ENCODE peak calls at places on chromosomes 2 and 18, in four cellular contexts. U is adrenal gland, O is psoas muscle, E is body of pancreas. K is an unnamed sample.

GRCh38 chr2:46535360-46535759 is 56.0 kb downstream of the TMEM247 start:
- DNase-seq in U (no peak), E (no peak), O (no peak), K (no peak)

GRCh38 chr18:68791801-68792200 is 6.1 kb upstream of the CCDC102B start:
- DNase-seq in E (no peak), O (no peak), U (no peak), K (no peak)

GRCh38 chr18:74531043-74531442 is 3.3 kb upstream of the CNDP1 start:
- DNase-seq in U (no peak), E (no peak), O (no peak), K (no peak)

GRCh38 chr2:205688417-205689200 is 6.3 kb downstream of the NRP2 start:
- DNase-seq in E (no peak), U (peak), O (no peak), K (no peak)

GRCh38 chr2:240790370-240791210 is 29.4 kb downstream of the KIF1A start:
- DNase-seq in E (no peak), U (no peak), O (peak), K (no peak)

GRCh38 chr2:124261456-124261855 is 236.4 kb downstream of the CNTNAP5 start:
- DNase-seq in E (no peak), O (no peak), U (no peak), K (no peak)

GRCh38 chr2:189899101-189899500 is 114.9 kb downstream of the PMS1 start:
- DNase-seq in U (no peak), O (no peak), E (no peak), K (no peak)

GRCh38 chr2:209472386-209472832 is 48.6 kb downstream of the MAP2 start:
- DNase-seq in E (no peak), U (no peak), O (no peak), K (peak)

GRCh38 chr2:101519173-101519492 is 44.2 kb upstream of the RFX8 start:
- DNase-seq in O (no peak), E (no peak), U (no peak), K (no peak)

GRCh38 chr2:236047886-236048540 is 120.2 kb downstream of the GBX2 start:
- DNase-seq in U (no peak), E (no peak), O (no peak), K (no peak)

GRCh38 chr2:172964511-172964910 is 111.1 kb upstream of the MAP3K20 start:
- DNase-seq in U (no peak), O (no peak), E (no peak), K (peak)

GRCh38 chr2:135667045-135667444 is 74.6 kb upstream of the UBXN4 start:
- DNase-seq in O (no peak), E (no peak), U (no peak), K (peak)

GRCh38 chr2:120566331-120567035 is 169.2 kb upstream of the GLI2 start:
- DNase-seq in U (peak), E (peak), O (peak), K (no peak)

GRCh38 chr18:39958876-39959275 is 1996.2 kb upstream of the PIK3C3 start:
- DNase-seq in U (no peak), E (no peak), O (no peak), K (no peak)

GRCh38 chr2:199747427-199747826 is 103.6 kb downstream of the FTCDNL1 start:
- DNase-seq in U (no peak), O (no peak), E (no peak), K (peak)

GRCh38 chr2:176283268-176283667 is 14.0 kb downstream of the MTX2 start:
- DNase-seq in E (no peak), O (no peak), U (no peak), K (peak)

GRCh38 chr2:176280156-176280555 is 10.9 kb downstream of the MTX2 start:
- DNase-seq in E (no peak), O (no peak), U (no peak), K (no peak)

GRCh38 chr2:176281267-176281666 is 12.0 kb downstream of the MTX2 start:
- DNase-seq in O (no peak), E (no peak), U (no peak), K (no peak)

GRCh38 chr2:176283669-176284068 is 14.4 kb downstream of the MTX2 start:
- DNase-seq in U (no peak), E (no peak), O (no peak), K (no peak)

DNA sequence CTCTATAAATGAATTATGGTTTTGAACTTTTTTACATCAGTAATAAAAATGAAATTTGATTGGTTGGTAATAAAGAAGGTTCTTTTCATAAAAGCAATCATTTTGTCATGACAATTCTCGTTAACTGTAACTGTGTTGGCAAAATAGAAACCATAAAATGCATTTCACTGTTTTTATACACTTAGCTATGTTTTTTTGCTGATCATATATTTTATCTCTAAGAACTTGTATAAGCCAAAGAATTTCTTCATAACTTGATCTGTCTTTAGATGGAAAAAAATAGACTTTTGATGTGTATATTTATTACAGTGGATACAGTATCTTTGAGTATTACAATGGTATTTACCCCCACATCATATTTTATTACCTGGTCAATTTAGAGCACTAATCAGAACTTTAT is 9.7 kb downstream of the MTX2 start:
- DNase-seq in E (no peak), U (no peak), O (no peak), K (no peak)
- H3K4me3 ChIP-seq in E (no peak), U (no peak), O (no peak), K (no peak)

DNA sequence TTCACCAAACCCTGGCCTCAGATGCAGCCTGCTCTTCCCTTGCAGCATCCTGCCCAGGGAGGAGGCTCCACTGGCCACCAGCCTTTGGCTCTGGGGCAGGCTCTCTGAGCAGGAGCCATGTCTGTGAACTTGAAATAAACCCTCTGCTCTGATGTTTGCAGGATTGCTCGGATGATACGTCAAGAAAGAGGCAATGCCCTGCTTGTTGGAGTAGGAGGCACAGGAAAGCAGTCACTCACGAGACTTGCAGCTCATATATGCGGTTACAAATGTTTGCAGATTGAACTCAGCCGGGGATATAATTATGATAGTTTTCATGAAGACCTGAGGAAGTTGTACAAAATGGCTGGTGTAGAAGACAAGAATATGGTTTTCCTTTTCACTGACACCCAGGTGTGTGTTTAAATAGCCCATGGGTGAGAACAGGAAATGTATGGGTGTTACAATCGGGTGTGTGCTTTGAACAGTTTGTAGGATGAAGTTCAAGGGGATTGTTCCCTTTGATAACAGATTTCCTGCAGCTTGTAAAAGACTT is 177.9 kb downstream of the DNAH6 start:
- DNase-seq in O (no peak), U (no peak), E (no peak), K (no peak)
- H3K27ac ChIP-seq in O (no peak), U (no peak), E (no peak), K (no peak)

DNA sequence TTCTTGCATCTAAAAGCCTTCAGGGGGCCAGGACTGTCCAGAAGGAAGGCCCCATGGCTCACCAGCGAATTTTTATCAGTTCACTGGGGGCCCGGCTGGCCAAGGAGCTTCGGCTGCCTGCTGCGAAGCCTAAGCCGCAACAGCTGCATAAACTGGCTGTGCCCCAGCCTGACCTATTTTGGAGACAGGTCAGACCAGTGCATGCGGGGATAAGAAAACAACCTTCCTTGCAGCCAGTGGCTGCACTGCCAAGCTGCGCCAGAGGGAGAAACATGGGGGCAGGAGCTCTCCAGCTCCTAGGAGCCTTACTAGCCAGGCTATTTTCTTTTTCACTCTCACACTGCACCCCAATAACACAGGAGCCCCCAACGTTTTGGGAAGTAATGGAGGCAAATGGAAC is 15.2 kb downstream of the PAX3 start:
- DNase-seq in U (no peak), O (peak), E (no peak), K (no peak)
- H3K4me3 ChIP-seq in U (no peak), O (peak), E (no peak), K (no peak)

GRCh38 chr2:198136142-198136541 is 331.7 kb downstream of the PLCL1 start:
- DNase-seq in O (no peak), E (no peak), U (no peak), K (no peak)

GRCh38 chr2:198129609-198130008 is 325.2 kb downstream of the PLCL1 start:
- DNase-seq in E (no peak), U (no peak), O (no peak), K (no peak)

GRCh38 chr2:198137733-198138132 is 333.3 kb downstream of the PLCL1 start:
- DNase-seq in U (no peak), O (no peak), E (no peak), K (no peak)

GRCh38 chr2:198134287-198134955 is 330.0 kb downstream of the PLCL1 start:
- DNase-seq in E (no peak), O (no peak), U (no peak), K (no peak)

GRCh38 chr2:198135481-198135934 is 331.1 kb downstream of the PLCL1 start:
- DNase-seq in O (no peak), E (no peak), U (no peak), K (no peak)
- H3K27ac ChIP-seq in O (no peak), E (no peak), U (no peak), K (no peak)

DNA sequence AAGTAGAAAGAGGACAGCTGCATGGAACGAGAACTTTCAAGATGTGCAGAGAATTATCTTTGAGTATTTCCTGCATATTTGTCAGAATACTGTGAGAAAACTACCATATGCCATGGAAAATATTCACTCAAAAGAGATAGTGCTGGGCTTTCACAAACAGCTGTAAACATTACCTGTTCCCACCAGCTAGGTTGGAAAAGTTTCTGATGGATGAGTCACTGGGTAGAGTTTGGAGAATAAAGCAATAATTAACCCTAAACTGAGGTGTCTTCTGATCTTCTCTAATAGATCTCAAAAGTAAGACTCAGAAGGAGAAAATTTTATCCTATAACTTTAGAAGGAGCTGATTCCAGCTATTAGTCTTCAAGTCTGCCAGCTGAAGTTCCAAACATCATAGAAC is 3.9 kb upstream of the FSIP2 start:
- DNase-seq in E (no peak), O (no peak), U (no peak), K (no peak)
- H3K4me3 ChIP-seq in E (no peak), O (no peak), U (no peak), K (no peak)

GRCh38 chr2:159155315-159155714 is 131.2 kb downstream of the WDSUB1 start:
- DNase-seq in O (no peak), E (peak), U (no peak), K (no peak)

GRCh38 chr2:159156834-159157233 is 129.7 kb downstream of the WDSUB1 start:
- DNase-seq in U (no peak), O (no peak), E (peak), K (no peak)

GRCh38 chr2:159153463-159153862 is 133.0 kb downstream of the WDSUB1 start:
- DNase-seq in E (no peak), O (no peak), U (no peak), K (no peak)

GRCh38 chr2:159155791-159156190 is 130.7 kb downstream of the WDSUB1 start:
- DNase-seq in U (no peak), E (no peak), O (no peak), K (peak)

DNA sequence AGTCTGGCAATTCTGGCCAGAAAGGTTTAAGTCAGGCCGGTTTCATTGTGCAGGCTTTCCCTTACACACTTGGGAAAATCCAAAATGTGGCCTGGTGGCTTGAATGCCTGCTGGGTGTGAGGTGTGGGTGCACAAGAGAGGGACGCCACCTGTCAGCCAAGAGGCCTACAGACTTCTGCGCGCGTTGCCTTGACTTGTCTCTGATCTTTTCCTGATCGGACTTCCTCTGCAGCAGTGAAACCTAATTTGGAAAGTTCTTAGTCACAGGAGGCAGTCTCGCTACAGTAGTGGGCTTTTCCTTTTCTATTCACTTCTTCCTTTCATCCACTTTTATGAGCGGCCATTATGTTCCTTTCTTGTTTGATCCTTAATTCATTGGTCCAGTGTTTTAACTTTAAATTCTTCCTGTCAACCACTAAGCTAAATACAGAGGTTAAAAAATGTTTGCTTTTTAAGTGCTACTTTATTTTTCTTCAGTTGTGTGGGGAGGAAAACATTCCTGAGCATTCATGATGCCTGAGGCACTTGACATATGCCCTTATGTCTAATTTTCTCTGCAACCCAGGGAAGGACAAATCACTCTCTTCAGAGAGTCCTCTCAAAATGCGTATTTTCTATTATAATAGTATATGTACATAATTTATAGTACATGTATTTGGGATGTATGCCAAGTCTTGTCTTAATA is 129.0 kb downstream of the WDSUB1 start:
- DNase-seq in O (no peak), E (no peak), U (no peak), K (no peak)
- H3K27ac ChIP-seq in O (no peak), E (peak), U (no peak), K (no peak)

K was measured in A673.